ENCODE peak calls at places on chromosomes 5 and 9, in seven cellular contexts. One of them, this sample, is unnamed. For H3K4me1, the result is how much of the 10 kb centered on the place peaks cover.

GRCh38 chr5:138945421-138946240 is 70.5 kb upstream of the LRRTM2 start:
- DNase-seq in breast epithelium: no peak
- DNase-seq in tibial nerve: no peak
- DNase-seq in upper lobe of left lung: peak
- DNase-seq in right atrium auricular region: no peak
- DNase-seq in heart right ventricle: no peak
- DNase-seq in endodermal cell: peak
- DNase-seq in this sample: no peak

GRCh38 chr9:108262836-108263235 is 593.0 kb downstream of the ACTL7B start:
- DNase-seq in breast epithelium: no peak
- DNase-seq in tibial nerve: no peak
- DNase-seq in upper lobe of left lung: no peak
- DNase-seq in right atrium auricular region: no peak
- DNase-seq in heart right ventricle: no peak
- DNase-seq in endodermal cell: no peak
- DNase-seq in this sample: no peak

GRCh38 chr9:99433555-99433954 is 211.5 kb downstream of the SEC61B start:
- DNase-seq in breast epithelium: no peak
- DNase-seq in tibial nerve: no peak
- DNase-seq in upper lobe of left lung: peak
- DNase-seq in right atrium auricular region: peak
- DNase-seq in heart right ventricle: peak
- DNase-seq in endodermal cell: peak
- DNase-seq in this sample: peak

GRCh38 chr5:78506296-78507049 is 142.1 kb downstream of the LHFPL2 start:
- DNase-seq in breast epithelium: no peak
- DNase-seq in tibial nerve: no peak
- DNase-seq in upper lobe of left lung: no peak
- DNase-seq in right atrium auricular region: no peak
- DNase-seq in heart right ventricle: no peak
- DNase-seq in endodermal cell: peak
- DNase-seq in this sample: no peak

GRCh38 chr9:130846487-130847305 is 11.6 kb downstream of the ABL1 start:
- DNase-seq in breast epithelium: no peak
- DNase-seq in tibial nerve: no peak
- DNase-seq in upper lobe of left lung: no peak
- DNase-seq in right atrium auricular region: no peak
- DNase-seq in heart right ventricle: peak
- DNase-seq in endodermal cell: peak
- DNase-seq in this sample: no peak

GRCh38 chr5:136212252-136212721 is 19.3 kb upstream of the SMIM32 start:
- DNase-seq in breast epithelium: no peak
- DNase-seq in tibial nerve: peak
- DNase-seq in upper lobe of left lung: peak
- DNase-seq in right atrium auricular region: no peak
- DNase-seq in heart right ventricle: peak
- DNase-seq in endodermal cell: peak
- DNase-seq in this sample: no peak

GRCh38 chr9:38142201-38142600 is 73.2 kb upstream of the SHB start:
- DNase-seq in breast epithelium: no peak
- DNase-seq in tibial nerve: no peak
- DNase-seq in upper lobe of left lung: no peak
- DNase-seq in right atrium auricular region: no peak
- DNase-seq in heart right ventricle: no peak
- DNase-seq in endodermal cell: peak
- DNase-seq in this sample: no peak

GRCh38 chr5:111840275-111840674 is 83.3 kb upstream of the NREP start:
- DNase-seq in breast epithelium: no peak
- DNase-seq in tibial nerve: no peak
- DNase-seq in upper lobe of left lung: no peak
- DNase-seq in right atrium auricular region: no peak
- DNase-seq in heart right ventricle: no peak
- DNase-seq in endodermal cell: no peak
- DNase-seq in this sample: no peak

GRCh38 chr5:466661-467310 is 23.8 kb downstream of the EXOC3 start:
- DNase-seq in breast epithelium: peak
- DNase-seq in tibial nerve: no peak
- DNase-seq in upper lobe of left lung: no peak
- DNase-seq in right atrium auricular region: no peak
- DNase-seq in heart right ventricle: peak
- DNase-seq in endodermal cell: peak
- DNase-seq in this sample: no peak

GRCh38 chr5:1551426-1551825 is 27.7 kb upstream of the LPCAT1 start:
- DNase-seq in breast epithelium: no peak
- DNase-seq in tibial nerve: no peak
- DNase-seq in upper lobe of left lung: no peak
- DNase-seq in right atrium auricular region: peak
- DNase-seq in heart right ventricle: no peak
- DNase-seq in endodermal cell: no peak
- DNase-seq in this sample: no peak

GRCh38 chr9:119284118-119284517 is 85.1 kb downstream of the BRINP1 start:
- DNase-seq in breast epithelium: no peak
- DNase-seq in tibial nerve: no peak
- DNase-seq in upper lobe of left lung: no peak
- DNase-seq in right atrium auricular region: no peak
- DNase-seq in heart right ventricle: no peak
- DNase-seq in endodermal cell: peak
- DNase-seq in this sample: no peak

GRCh38 chr5:77168187-77168883 is 42.1 kb upstream of the PDE8B start:
- DNase-seq in breast epithelium: peak
- DNase-seq in tibial nerve: no peak
- DNase-seq in upper lobe of left lung: peak
- DNase-seq in right atrium auricular region: peak
- DNase-seq in heart right ventricle: peak
- DNase-seq in endodermal cell: peak
- DNase-seq in this sample: no peak

GRCh38 chr5:33457124-33457523 is 16.4 kb downstream of the TARS1 start:
- DNase-seq in breast epithelium: no peak
- DNase-seq in tibial nerve: no peak
- DNase-seq in upper lobe of left lung: no peak
- DNase-seq in right atrium auricular region: no peak
- DNase-seq in heart right ventricle: no peak
- DNase-seq in endodermal cell: no peak
- DNase-seq in this sample: no peak

GRCh38 chr5:13350754-13351153 is 593.7 kb downstream of the DNAH5 start:
- DNase-seq in breast epithelium: no peak
- DNase-seq in tibial nerve: no peak
- DNase-seq in upper lobe of left lung: no peak
- DNase-seq in right atrium auricular region: no peak
- DNase-seq in heart right ventricle: no peak
- DNase-seq in endodermal cell: no peak
- DNase-seq in this sample: no peak

GRCh38 chr5:79236970-79237734 is 1.2 kb downstream of the JMY start:
- DNase-seq in breast epithelium: no peak
- DNase-seq in tibial nerve: peak
- DNase-seq in upper lobe of left lung: peak
- DNase-seq in right atrium auricular region: no peak
- DNase-seq in heart right ventricle: peak
- DNase-seq in endodermal cell: peak
- DNase-seq in this sample: peak

GRCh38 chr5:54867310-54867944 is 118.0 kb downstream of the ESM1 start:
- DNase-seq in breast epithelium: no peak
- DNase-seq in tibial nerve: no peak
- DNase-seq in upper lobe of left lung: no peak
- DNase-seq in right atrium auricular region: no peak
- DNase-seq in heart right ventricle: no peak
- DNase-seq in endodermal cell: no peak
- DNase-seq in this sample: no peak

GRCh38 chr5:141878186-141878770 is at the start of gene PCDH1:
- DNase-seq in breast epithelium: no peak
- DNase-seq in tibial nerve: no peak
- DNase-seq in upper lobe of left lung: no peak
- DNase-seq in right atrium auricular region: no peak
- DNase-seq in heart right ventricle: peak
- DNase-seq in endodermal cell: no peak
- DNase-seq in this sample: peak

GRCh38 chr5:111997308-111998159 is 240.5 kb upstream of the NREP start:
- DNase-seq in breast epithelium: no peak
- DNase-seq in tibial nerve: no peak
- DNase-seq in upper lobe of left lung: peak
- DNase-seq in right atrium auricular region: no peak
- DNase-seq in heart right ventricle: no peak
- DNase-seq in endodermal cell: no peak
- DNase-seq in this sample: no peak

GRCh38 chr5:72951850-72952468 is 3.9 kb upstream of the FCHO2 start:
- DNase-seq in breast epithelium: no peak
- DNase-seq in tibial nerve: no peak
- DNase-seq in upper lobe of left lung: peak
- DNase-seq in right atrium auricular region: no peak
- DNase-seq in heart right ventricle: no peak
- DNase-seq in endodermal cell: no peak
- DNase-seq in this sample: no peak

GRCh38 chr5:124121198-124121597 is 609.2 kb downstream of the CSNK1G3 start:
- DNase-seq in breast epithelium: no peak
- DNase-seq in tibial nerve: no peak
- DNase-seq in upper lobe of left lung: no peak
- DNase-seq in right atrium auricular region: no peak
- DNase-seq in heart right ventricle: no peak
- DNase-seq in endodermal cell: no peak
- DNase-seq in this sample: no peak

GRCh38 chr9:134167530-134167931 is 3.2 kb upstream of the RNU6ATAC start:
- DNase-seq in breast epithelium: no peak
- DNase-seq in tibial nerve: no peak
- DNase-seq in upper lobe of left lung: no peak
- DNase-seq in right atrium auricular region: no peak
- DNase-seq in heart right ventricle: no peak
- DNase-seq in endodermal cell: no peak
- DNase-seq in this sample: no peak

GRCh38 chr5:176364765-176365662 is at the start of gene ARL10:
- DNase-seq in breast epithelium: no peak
- DNase-seq in tibial nerve: no peak
- DNase-seq in upper lobe of left lung: peak
- DNase-seq in right atrium auricular region: no peak
- DNase-seq in heart right ventricle: peak
- DNase-seq in endodermal cell: peak
- DNase-seq in this sample: peak

GRCh38 chr5:172143875-172144274 is 44.1 kb downstream of the STK10 start:
- DNase-seq in breast epithelium: no peak
- DNase-seq in tibial nerve: no peak
- DNase-seq in upper lobe of left lung: no peak
- DNase-seq in right atrium auricular region: no peak
- DNase-seq in heart right ventricle: no peak
- DNase-seq in endodermal cell: no peak
- DNase-seq in this sample: no peak
- H3K4me1 ChIP-seq in breast epithelium: under half
- H3K4me1 ChIP-seq in tibial nerve: under half
- H3K4me1 ChIP-seq in upper lobe of left lung: under half
- H3K4me1 ChIP-seq in right atrium auricular region: under half
- H3K4me1 ChIP-seq in heart right ventricle: under half
- H3K4me1 ChIP-seq in endodermal cell: under half
- H3K4me1 ChIP-seq in this sample: half or more

GRCh38 chr9:127384901-127385300 is 12.1 kb upstream of the SLC2A8 start:
- DNase-seq in breast epithelium: peak
- DNase-seq in tibial nerve: no peak
- DNase-seq in upper lobe of left lung: no peak
- DNase-seq in right atrium auricular region: no peak
- DNase-seq in heart right ventricle: no peak
- DNase-seq in endodermal cell: peak
- DNase-seq in this sample: no peak
- TF ChIP-seq CTCF in breast epithelium: no peak
- TF ChIP-seq CTCF in tibial nerve: no peak
- TF ChIP-seq CTCF in upper lobe of left lung: no peak
- TF ChIP-seq CTCF in right atrium auricular region: no peak
- TF ChIP-seq CTCF in heart right ventricle: no peak
- TF ChIP-seq CTCF in endodermal cell: peak
- TF ChIP-seq CTCF in this sample: no peak

DNA sequence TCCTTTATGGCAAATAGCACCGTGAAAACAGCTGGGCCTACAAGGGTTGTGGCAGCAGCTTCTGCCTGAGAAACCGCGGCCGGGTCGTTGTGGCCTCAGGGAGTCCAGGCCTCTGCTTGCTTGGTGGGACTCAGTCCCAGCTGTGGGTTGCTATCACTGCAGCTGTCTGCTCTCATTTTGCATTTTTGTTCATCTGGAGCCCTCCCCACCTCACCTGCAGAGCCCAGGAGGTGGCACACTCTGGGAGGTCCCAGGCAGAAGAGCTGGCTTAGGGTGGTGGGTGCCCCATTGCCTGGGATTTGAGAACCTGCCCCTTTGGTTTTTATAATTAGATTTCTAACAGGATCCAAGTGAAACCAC is 138.4 kb downstream of the GADD45G start:
- DNase-seq in breast epithelium: no peak
- DNase-seq in tibial nerve: no peak
- DNase-seq in upper lobe of left lung: no peak
- DNase-seq in right atrium auricular region: no peak
- DNase-seq in heart right ventricle: no peak
- DNase-seq in endodermal cell: no peak
- DNase-seq in this sample: no peak
- H3K4me1 ChIP-seq in breast epithelium: under half
- H3K4me1 ChIP-seq in tibial nerve: under half
- H3K4me1 ChIP-seq in upper lobe of left lung: under half
- H3K4me1 ChIP-seq in right atrium auricular region: under half
- H3K4me1 ChIP-seq in heart right ventricle: under half
- H3K4me1 ChIP-seq in endodermal cell: under half
- H3K4me1 ChIP-seq in this sample: half or more

DNA sequence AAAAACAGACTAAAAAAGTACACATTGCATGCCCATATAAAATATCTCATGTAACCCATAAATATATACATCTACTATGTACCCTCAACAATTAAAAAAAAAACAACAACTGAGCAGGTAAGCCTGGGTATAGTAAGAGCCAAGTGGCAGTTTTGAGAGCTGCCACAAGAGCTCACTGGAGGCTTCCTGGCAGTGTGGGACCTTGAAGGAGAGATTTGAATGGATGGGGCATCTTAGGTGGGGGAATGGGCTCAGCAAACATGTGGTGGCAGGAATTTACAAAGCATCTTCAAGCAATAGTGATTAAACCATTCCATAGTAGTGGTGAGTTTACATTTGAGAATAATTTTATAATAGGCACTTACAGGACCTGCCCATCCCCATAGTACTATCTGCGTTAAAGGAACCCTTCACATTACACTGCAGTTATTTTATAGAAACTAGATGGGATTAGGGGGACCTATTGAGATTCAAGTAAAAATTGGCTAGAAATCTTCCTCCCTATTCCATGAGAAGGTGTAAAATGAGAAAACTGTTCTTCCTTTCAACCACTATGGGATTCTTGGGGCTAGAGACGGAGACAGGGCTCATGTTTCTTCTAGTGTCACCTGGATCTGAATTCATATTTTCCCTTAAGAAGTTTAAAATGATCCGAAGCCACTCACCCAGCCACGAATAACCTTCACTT is 6.9 kb downstream of the MEGF10 start:
- DNase-seq in breast epithelium: no peak
- DNase-seq in tibial nerve: no peak
- DNase-seq in upper lobe of left lung: no peak
- DNase-seq in right atrium auricular region: no peak
- DNase-seq in heart right ventricle: no peak
- DNase-seq in endodermal cell: no peak
- DNase-seq in this sample: no peak
- TF ChIP-seq CTCF in breast epithelium: no peak
- TF ChIP-seq CTCF in tibial nerve: no peak
- TF ChIP-seq CTCF in upper lobe of left lung: no peak
- TF ChIP-seq CTCF in right atrium auricular region: no peak
- TF ChIP-seq CTCF in heart right ventricle: no peak
- TF ChIP-seq CTCF in endodermal cell: no peak
- TF ChIP-seq CTCF in this sample: no peak

DNA sequence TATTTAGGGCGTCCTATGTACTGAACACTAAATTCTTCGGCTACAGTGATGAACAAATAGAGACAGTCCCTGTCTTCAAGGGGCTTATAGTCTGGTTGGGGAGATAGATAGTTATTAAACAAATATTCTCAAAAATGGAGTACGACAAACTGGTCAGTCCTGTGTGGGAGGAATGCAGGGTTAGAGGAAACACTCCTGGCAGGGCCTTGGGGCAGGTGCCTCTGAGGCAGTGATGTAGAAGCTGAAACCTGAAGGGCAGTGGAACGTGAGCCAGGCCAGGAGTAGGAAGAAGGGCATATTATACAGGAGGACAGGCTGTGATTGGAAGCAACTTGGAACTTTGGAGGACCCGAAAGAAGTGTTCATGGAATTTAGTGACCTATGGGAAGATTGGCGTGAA is 133.4 kb downstream of the AOPEP start:
- DNase-seq in breast epithelium: no peak
- DNase-seq in tibial nerve: no peak
- DNase-seq in upper lobe of left lung: no peak
- DNase-seq in right atrium auricular region: no peak
- DNase-seq in heart right ventricle: no peak
- DNase-seq in endodermal cell: no peak
- DNase-seq in this sample: no peak
- H3K4me1 ChIP-seq in breast epithelium: under half
- H3K4me1 ChIP-seq in tibial nerve: under half
- H3K4me1 ChIP-seq in upper lobe of left lung: under half
- H3K4me1 ChIP-seq in right atrium auricular region: under half
- H3K4me1 ChIP-seq in heart right ventricle: under half
- H3K4me1 ChIP-seq in endodermal cell: under half
- H3K4me1 ChIP-seq in this sample: under half